ENCODE peak calls at places on chromosomes 13 and 19, in seven cellular contexts. Z, T, A, N, P, W and R are unnamed samples.

GRCh38 chr19:29079331-29079730 is 133.6 kb downstream of the UQCRFS1 start:
- DNase-seq in Z (no peak), T (no peak), N (peak), P (no peak), W (no peak), A (no peak), R (no peak)

GRCh38 chr19:5585461-5586299 is 17.9 kb upstream of the TINCR start:
- DNase-seq in Z (no peak), N (no peak), P (peak), W (peak), T (no peak), A (peak), R (peak)

GRCh38 chr13:104900186-104900817 is 1635.2 kb downstream of the EFNB2 start:
- DNase-seq in W (peak), Z (no peak), A (no peak), P (no peak), T (no peak), N (no peak), R (no peak)

GRCh38 chr13:44932171-44932849 is 57.0 kb downstream of the NUFIP1 start:
- DNase-seq in W (peak), A (no peak), P (peak), N (peak), Z (peak), T (no peak), R (peak)

GRCh38 chr19:35710784-35711723 is 6.7 kb downstream of the ZBTB32 start:
- DNase-seq in P (no peak), W (no peak), T (no peak), A (no peak), N (no peak), Z (no peak), R (no peak)

GRCh38 chr13:50910483-50910805 is 853 bp downstream of the RNASEH2B start:
- DNase-seq in W (peak), Z (peak), N (peak), T (no peak), P (no peak), A (no peak), R (no peak)

GRCh38 chr13:73835138-73835721 is 299.0 kb downstream of the KLF12 start:
- DNase-seq in Z (peak), W (peak), T (no peak), P (peak), A (no peak), N (peak), R (no peak)

GRCh38 chr19:19774354-19775033 is 41.6 kb upstream of the ZNF14 start:
- DNase-seq in N (no peak), T (no peak), W (no peak), A (no peak), Z (no peak), P (no peak), R (no peak)

GRCh38 chr13:110236831-110237261 is 70.1 kb downstream of the COL4A1 start:
- DNase-seq in Z (no peak), A (no peak), T (no peak), P (no peak), W (no peak), N (no peak), R (no peak)

GRCh38 chr19:14979498-14980255 is at the start of gene SLC1A6:
- DNase-seq in T (no peak), P (no peak), Z (no peak), N (no peak), A (no peak), W (no peak), R (no peak)